ENCODE peak calls at places on chromosomes 13 and 19, in seven cellular contexts. H, Q, J, Y, I, N and D are unnamed samples.

GRCh38 chr13:52348081-52348480 is 57.9 kb downstream of the THSD1 start:
- DNase-seq in N (peak), I (no peak), H (no peak), Q (no peak), Y (no peak), J (no peak), D (no peak)

GRCh38 chr19:1717970-1718264 is 35.4 kb upstream of the ONECUT3 start:
- DNase-seq in H (no peak), Y (no peak), N (no peak), J (no peak), I (no peak), Q (no peak), D (no peak)

GRCh38 chr13:35092751-35093150 is 150.7 kb downstream of the NBEA start:
- DNase-seq in I (no peak), H (no peak), N (no peak), Y (no peak), Q (no peak), J (no peak), D (no peak)

GRCh38 chr19:13781547-13781946 is 7.3 kb downstream of the C19orf53 start:
- DNase-seq in J (peak), Y (no peak), I (no peak), H (no peak), N (peak), Q (peak), D (peak)

GRCh38 chr13:31982124-31982523 is 49.5 kb upstream of the FRY start:
- DNase-seq in H (no peak), Q (no peak), Y (no peak), J (no peak), I (no peak), N (no peak), D (no peak)

GRCh38 chr19:45568732-45569131 is 15.9 kb downstream of the OPA3 start:
- DNase-seq in Y (no peak), H (no peak), I (no peak), Q (no peak), J (no peak), N (no peak), D (no peak)

GRCh38 chr19:33564836-33565338 is 43.3 kb upstream of the PEPD start:
- DNase-seq in N (no peak), H (no peak), I (no peak), Q (no peak), J (no peak), Y (no peak), D (no peak)

GRCh38 chr13:100106005-100106404 is 17.1 kb downstream of the PCCA start:
- DNase-seq in H (no peak), Q (no peak), N (no peak), I (no peak), J (no peak), Y (no peak), D (no peak)

GRCh38 chr19:13118424-13119193 is 545 bp downstream of the NACC1 start:
- DNase-seq in Y (peak), J (no peak), Q (peak), H (no peak), I (peak), N (no peak), D (peak)

GRCh38 chr19:8240274-8241229 is 31.4 kb downstream of the CERS4 start:
- DNase-seq in J (peak), H (no peak), Y (peak), N (peak), Q (peak), I (peak), D (peak)

GRCh38 chr19:32910874-32911273 is 41.3 kb upstream of the SLC7A9 start:
- DNase-seq in Q (no peak), N (no peak), J (no peak), H (no peak), Y (no peak), I (no peak), D (no peak)

GRCh38 chr19:7366701-7367420 is 18.1 kb downstream of the ARHGEF18 start:
- DNase-seq in N (no peak), Y (no peak), H (no peak), J (no peak), Q (no peak), I (no peak), D (no peak)

GRCh38 chr19:6216996-6217751 is 62.6 kb downstream of the MLLT1 start:
- DNase-seq in N (no peak), Y (peak), H (no peak), I (no peak), J (no peak), Q (no peak), D (peak)